ENCODE peak calls at places on chromosome 17, in nine cellular contexts. Y is A549, A is GM23338, U is K562, S is HCT116, W is HepG2, O is GM12878, Q is Panc1, K is SK-N-SH. E is an unnamed sample.

GRCh38 chr17:488993-489757 is 136.6 kb upstream of the RPH3AL start:
- DNase-seq in S (peak), K (peak), O (no peak), Q (peak), A (peak), W (peak), Y (peak), U (peak), E (peak)

GRCh38 chr17:68061512-68062313 is 26.2 kb downstream of the KPNA2 start:
- DNase-seq in K (no peak), S (no peak), W (peak), Q (no peak), A (no peak), Y (no peak), O (no peak), U (no peak), E (no peak)

GRCh38 chr17:81285179-81285878 is 9.8 kb downstream of the SLC38A10 start:
- DNase-seq in S (no peak), Y (no peak), Q (no peak), U (peak), K (no peak), A (no peak), O (no peak), W (no peak), E (peak)

GRCh38 chr17:62968445-62968923 is 2.4 kb downstream of the TANC2 start:
- DNase-seq in S (peak), Y (peak), A (peak), W (peak), O (peak), K (peak), Q (peak), U (peak), E (peak)

GRCh38 chr17:37261286-37261685 is 114.5 kb upstream of the C17orf78 start:
- DNase-seq in O (no peak), Y (no peak), Q (no peak), K (no peak), A (no peak), W (no peak), S (no peak), U (no peak), E (no peak)

GRCh38 chr17:8964801-8965393 is 610 bp downstream of the PIK3R5 start:
- DNase-seq in A (no peak), O (no peak), K (no peak), W (no peak), S (no peak), Y (no peak), U (no peak), Q (no peak), E (no peak)

GRCh38 chr17:60699090-60699489 is 21.4 kb downstream of the BCAS3 start:
- DNase-seq in U (no peak), A (no peak), S (no peak), Q (no peak), O (no peak), Y (no peak), W (no peak), K (no peak), E (no peak)

GRCh38 chr17:62703269-62703775 is 75.9 kb downstream of the MRC2 start:
- DNase-seq in Q (no peak), Y (peak), K (no peak), A (no peak), O (no peak), S (no peak), U (peak), W (no peak), E (no peak)

GRCh38 chr17:65472602-65473001 is 88.8 kb downstream of the AXIN2 start:
- DNase-seq in A (no peak), S (no peak), O (no peak), Y (no peak), Q (no peak), W (no peak), U (no peak), K (no peak), E (no peak)

GRCh38 chr17:27601069-27601974 is 29.7 kb upstream of the LGALS9 start:
- DNase-seq in K (peak), W (peak), Q (peak), S (peak), O (peak), Y (peak), A (peak), U (peak), E (peak)

GRCh38 chr17:80198144-80198661 is 21.9 kb downstream of the SGSH start:
- DNase-seq in Q (no peak), O (no peak), K (no peak), U (no peak), Y (no peak), W (peak), A (peak), S (no peak), E (no peak)

GRCh38 chr17:39753514-39754160 is 15.9 kb downstream of the GRB7 start:
- DNase-seq in W (no peak), U (peak), S (no peak), K (peak), A (peak), Q (no peak), O (no peak), Y (no peak), E (peak)

DNA sequence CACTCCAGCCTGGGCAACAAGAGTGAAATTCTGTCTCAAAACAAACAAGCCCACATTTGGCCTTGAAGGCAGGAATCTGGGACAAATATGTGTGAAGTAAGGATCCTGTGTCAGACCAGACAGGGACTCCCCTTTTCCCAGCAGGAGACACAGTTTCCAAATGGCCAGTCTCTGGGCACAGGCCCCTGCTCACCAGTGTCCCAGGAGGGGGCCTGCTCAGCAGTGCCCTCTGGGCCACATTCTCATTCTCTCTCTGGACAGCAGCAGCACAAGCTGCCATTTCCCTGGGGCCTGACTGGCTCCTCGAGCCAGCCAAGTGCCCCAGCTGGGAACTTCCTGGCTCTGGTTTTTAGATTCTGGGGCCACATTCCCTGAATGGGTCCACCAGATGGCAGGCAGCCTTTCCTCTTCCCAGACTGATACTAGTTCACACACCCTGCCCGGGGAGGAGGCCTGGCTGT is 11.7 kb upstream of the MNT start:
- DNase-seq in O (no peak), A (peak), Q (no peak), Y (no peak), U (no peak), K (peak), S (no peak), W (no peak), E (no peak)
- TF ChIP-seq REST in O (no peak), A (no peak), Q (no peak), Y (no peak), U (no peak), K (no peak), S (no peak), W (no peak), E (no peak)

GRCh38 chr17:82884341-82884871 is 44.6 kb upstream of the ZNF750 start:
- DNase-seq in O (no peak), K (no peak), Y (no peak), A (no peak), W (no peak), S (no peak), U (no peak), Q (no peak), E (no peak)
- H3K4me3 ChIP-seq in O (no peak), K (no peak), Y (no peak), A (no peak), W (no peak), S (no peak), U (no peak), Q (no peak), E (no peak)

GRCh38 chr17:42521036-42521435 is 15.0 kb upstream of the NAGLU start:
- DNase-seq in W (no peak), Q (no peak), S (no peak), Y (no peak), U (no peak), O (no peak), K (no peak), A (no peak), E (no peak)
- TF ChIP-seq CTCF in W (no peak), Q (no peak), S (no peak), Y (no peak), U (no peak), O (no peak), K (no peak), A (no peak), E (no peak)

GRCh38 chr17:35185849-35186248 is 8.3 kb downstream of the SLC35G3 start:
- DNase-seq in A (no peak), U (no peak), Y (no peak), O (peak), W (no peak), Q (no peak), S (no peak), K (no peak), E (no peak)
- TF ChIP-seq REST in A (no peak), U (no peak), Y (no peak), O (no peak), W (no peak), Q (no peak), S (no peak), K (no peak), E (no peak)

E was measured in HL-60.